ENCODE peak calls at places on chromosome 12, in ten cellular contexts. One of them, this sample, is unnamed.

GRCh38 chr12:121240484-121241202 is 30.7 kb downstream of the P2RX4 start:
- DNase-seq in mammary epithelial cell: no peak
- DNase-seq in AG04450: no peak
- DNase-seq in IMR-90: no peak
- DNase-seq in OCI-LY7: no peak
- DNase-seq in astrocyte of the spinal cord: peak; percentile 13
- DNase-seq in psoas muscle: peak; percentile 84
- DNase-seq in foreskin fibroblast: peak; percentile 21
- DNase-seq in lower leg skin: peak; percentile 43
- DNase-seq in AG09309: no peak
- DNase-seq in this sample: no peak

GRCh38 chr12:10722905-10723866 is at the start of gene YBX3:
- DNase-seq in mammary epithelial cell: peak; percentile 78
- DNase-seq in AG04450: peak; percentile 41
- DNase-seq in IMR-90: peak; percentile 75
- DNase-seq in OCI-LY7: peak; percentile 77
- DNase-seq in astrocyte of the spinal cord: peak; percentile 87
- DNase-seq in psoas muscle: peak; percentile 95
- DNase-seq in foreskin fibroblast: peak; percentile 79
- DNase-seq in lower leg skin: peak; percentile 89
- DNase-seq in AG09309: peak; percentile 37
- DNase-seq in this sample: peak; percentile 29

GRCh38 chr12:55142896-55143870 is 17.0 kb downstream of the OR9K2 start:
- DNase-seq in mammary epithelial cell: peak; percentile 44
- DNase-seq in AG04450: no peak
- DNase-seq in IMR-90: peak; percentile 38
- DNase-seq in OCI-LY7: peak; percentile 76
- DNase-seq in astrocyte of the spinal cord: peak; percentile 22
- DNase-seq in psoas muscle: no peak
- DNase-seq in foreskin fibroblast: peak; percentile 12
- DNase-seq in lower leg skin: no peak
- DNase-seq in AG09309: peak; percentile 0
- DNase-seq in this sample: peak; percentile 19

GRCh38 chr12:31558521-31558920 is 32.4 kb downstream of the DENND5B start:
- DNase-seq in mammary epithelial cell: peak; percentile 20
- DNase-seq in AG04450: peak; percentile 26
- DNase-seq in IMR-90: peak; percentile 78
- DNase-seq in OCI-LY7: no peak
- DNase-seq in astrocyte of the spinal cord: peak; percentile 29
- DNase-seq in psoas muscle: no peak
- DNase-seq in foreskin fibroblast: peak; percentile 40
- DNase-seq in lower leg skin: no peak
- DNase-seq in AG09309: no peak
- DNase-seq in this sample: no peak

GRCh38 chr12:124496584-124496983 is 70.8 kb downstream of the NCOR2 start:
- DNase-seq in mammary epithelial cell: no peak
- DNase-seq in AG04450: no peak
- DNase-seq in IMR-90: peak; percentile 28
- DNase-seq in OCI-LY7: peak; percentile 53
- DNase-seq in astrocyte of the spinal cord: no peak
- DNase-seq in psoas muscle: peak; percentile 54
- DNase-seq in foreskin fibroblast: no peak
- DNase-seq in lower leg skin: no peak
- DNase-seq in AG09309: no peak
- DNase-seq in this sample: no peak

GRCh38 chr12:52285172-52285745 is 6.1 kb downstream of the KRT81 start:
- DNase-seq in mammary epithelial cell: peak; percentile 82
- DNase-seq in AG04450: no peak
- DNase-seq in IMR-90: peak; percentile 19
- DNase-seq in OCI-LY7: no peak
- DNase-seq in astrocyte of the spinal cord: peak; percentile 20
- DNase-seq in psoas muscle: no peak
- DNase-seq in foreskin fibroblast: peak; percentile 46
- DNase-seq in lower leg skin: no peak
- DNase-seq in AG09309: peak; percentile 60
- DNase-seq in this sample: no peak

GRCh38 chr12:94597268-94597667 is 53.1 kb downstream of the TMCC3 start:
- DNase-seq in mammary epithelial cell: no peak
- DNase-seq in AG04450: no peak
- DNase-seq in IMR-90: no peak
- DNase-seq in OCI-LY7: no peak
- DNase-seq in astrocyte of the spinal cord: no peak
- DNase-seq in psoas muscle: no peak
- DNase-seq in foreskin fibroblast: no peak
- DNase-seq in lower leg skin: no peak
- DNase-seq in AG09309: no peak
- DNase-seq in this sample: no peak

GRCh38 chr12:55797068-55797467 is 20.5 kb downstream of the SARNP start:
- DNase-seq in mammary epithelial cell: peak; percentile 13
- DNase-seq in AG04450: no peak
- DNase-seq in IMR-90: peak; percentile 56
- DNase-seq in OCI-LY7: peak; percentile 57
- DNase-seq in astrocyte of the spinal cord: peak; percentile 55
- DNase-seq in psoas muscle: no peak
- DNase-seq in foreskin fibroblast: peak; percentile 35
- DNase-seq in lower leg skin: no peak
- DNase-seq in AG09309: no peak
- DNase-seq in this sample: no peak

GRCh38 chr12:2291182-2291832 is 238.5 kb downstream of the CACNA1C start:
- DNase-seq in mammary epithelial cell: peak; percentile 16
- DNase-seq in AG04450: no peak
- DNase-seq in IMR-90: no peak
- DNase-seq in OCI-LY7: peak; percentile 78
- DNase-seq in astrocyte of the spinal cord: peak; percentile 53
- DNase-seq in psoas muscle: no peak
- DNase-seq in foreskin fibroblast: no peak
- DNase-seq in lower leg skin: no peak
- DNase-seq in AG09309: no peak
- DNase-seq in this sample: no peak

GRCh38 chr12:6378709-6379427 is 3.5 kb upstream of the SCNN1A start:
- DNase-seq in mammary epithelial cell: no peak
- DNase-seq in AG04450: no peak
- DNase-seq in IMR-90: no peak
- DNase-seq in OCI-LY7: no peak
- DNase-seq in astrocyte of the spinal cord: no peak
- DNase-seq in psoas muscle: no peak
- DNase-seq in foreskin fibroblast: no peak
- DNase-seq in lower leg skin: no peak
- DNase-seq in AG09309: no peak
- DNase-seq in this sample: no peak

GRCh38 chr12:6067152-6067916 is 57.1 kb downstream of the VWF start:
- DNase-seq in mammary epithelial cell: no peak
- DNase-seq in AG04450: no peak
- DNase-seq in IMR-90: peak; percentile 28
- DNase-seq in OCI-LY7: no peak
- DNase-seq in astrocyte of the spinal cord: no peak
- DNase-seq in psoas muscle: no peak
- DNase-seq in foreskin fibroblast: no peak
- DNase-seq in lower leg skin: no peak
- DNase-seq in AG09309: no peak
- DNase-seq in this sample: no peak

GRCh38 chr12:64042901-64043300 is 179.2 kb downstream of the KICS2 start:
- DNase-seq in mammary epithelial cell: no peak
- DNase-seq in AG04450: peak; percentile 34
- DNase-seq in IMR-90: peak; percentile 68
- DNase-seq in OCI-LY7: no peak
- DNase-seq in astrocyte of the spinal cord: peak; percentile 55
- DNase-seq in psoas muscle: no peak
- DNase-seq in foreskin fibroblast: peak; percentile 29
- DNase-seq in lower leg skin: no peak
- DNase-seq in AG09309: peak; percentile 72
- DNase-seq in this sample: no peak

GRCh38 chr12:54561164-54561563 is 11.8 kb downstream of the PDE1B start:
- DNase-seq in mammary epithelial cell: no peak
- DNase-seq in AG04450: no peak
- DNase-seq in IMR-90: no peak
- DNase-seq in OCI-LY7: no peak
- DNase-seq in astrocyte of the spinal cord: no peak
- DNase-seq in psoas muscle: no peak
- DNase-seq in foreskin fibroblast: no peak
- DNase-seq in lower leg skin: peak; percentile 29
- DNase-seq in AG09309: no peak
- DNase-seq in this sample: no peak

GRCh38 chr12:14928946-14929345 is 9.4 kb downstream of the ERP27 start:
- DNase-seq in mammary epithelial cell: peak; percentile 67
- DNase-seq in AG04450: no peak
- DNase-seq in IMR-90: no peak
- DNase-seq in OCI-LY7: no peak
- DNase-seq in astrocyte of the spinal cord: no peak
- DNase-seq in psoas muscle: no peak
- DNase-seq in foreskin fibroblast: no peak
- DNase-seq in lower leg skin: no peak
- DNase-seq in AG09309: no peak
- DNase-seq in this sample: no peak

GRCh38 chr12:63308701-63309100 is 157.7 kb upstream of the AVPR1A start:
- DNase-seq in mammary epithelial cell: no peak
- DNase-seq in AG04450: no peak
- DNase-seq in IMR-90: no peak
- DNase-seq in OCI-LY7: no peak
- DNase-seq in astrocyte of the spinal cord: peak; percentile 39
- DNase-seq in psoas muscle: no peak
- DNase-seq in foreskin fibroblast: no peak
- DNase-seq in lower leg skin: no peak
- DNase-seq in AG09309: no peak
- DNase-seq in this sample: no peak

GRCh38 chr12:87667378-87667777 is 361.8 kb downstream of the C12orf50 start:
- DNase-seq in mammary epithelial cell: peak; percentile 31
- DNase-seq in AG04450: no peak
- DNase-seq in IMR-90: peak; percentile 35
- DNase-seq in OCI-LY7: peak; percentile 1
- DNase-seq in astrocyte of the spinal cord: peak; percentile 51
- DNase-seq in psoas muscle: no peak
- DNase-seq in foreskin fibroblast: no peak
- DNase-seq in lower leg skin: no peak
- DNase-seq in AG09309: no peak
- DNase-seq in this sample: no peak
- TF ChIP-seq CTCF in mammary epithelial cell: peak; percentile 66
- TF ChIP-seq CTCF in AG04450: peak; percentile 20
- TF ChIP-seq CTCF in IMR-90: peak; percentile 39
- TF ChIP-seq CTCF in OCI-LY7: peak; percentile 24
- TF ChIP-seq CTCF in astrocyte of the spinal cord: peak; percentile 31
- TF ChIP-seq CTCF in psoas muscle: no peak
- TF ChIP-seq CTCF in foreskin fibroblast: no peak
- TF ChIP-seq CTCF in lower leg skin: no peak
- TF ChIP-seq CTCF in AG09309: no peak
- TF ChIP-seq CTCF in this sample: no peak

GRCh38 chr12:119061208-119061796 is 80.0 kb downstream of the SRRM4 start:
- DNase-seq in mammary epithelial cell: peak; percentile 12
- DNase-seq in AG04450: no peak
- DNase-seq in IMR-90: peak; percentile 7
- DNase-seq in OCI-LY7: peak; percentile 53
- DNase-seq in astrocyte of the spinal cord: peak; percentile 20
- DNase-seq in psoas muscle: peak; percentile 51
- DNase-seq in foreskin fibroblast: peak; percentile 4
- DNase-seq in lower leg skin: peak; percentile 14
- DNase-seq in AG09309: no peak
- DNase-seq in this sample: peak; percentile 14
- H3K4me3 ChIP-seq in mammary epithelial cell: no peak overlapping the region
- H3K4me3 ChIP-seq in AG04450: no peak overlapping the region
- H3K4me3 ChIP-seq in IMR-90: no peak overlapping the region
- H3K4me3 ChIP-seq in OCI-LY7: no peak overlapping the region
- H3K4me3 ChIP-seq in astrocyte of the spinal cord: no peak overlapping the region
- H3K4me3 ChIP-seq in psoas muscle: no peak overlapping the region
- H3K4me3 ChIP-seq in foreskin fibroblast: no peak overlapping the region
- H3K4me3 ChIP-seq in lower leg skin: no peak overlapping the region
- H3K4me3 ChIP-seq in AG09309: no peak overlapping the region
- H3K4me3 ChIP-seq in this sample: no peak overlapping the region

GRCh38 chr12:51217133-51217967 is 512 bp downstream of the POU6F1 start:
- DNase-seq in mammary epithelial cell: no peak
- DNase-seq in AG04450: no peak
- DNase-seq in IMR-90: no peak
- DNase-seq in OCI-LY7: peak; percentile 58
- DNase-seq in astrocyte of the spinal cord: no peak
- DNase-seq in psoas muscle: peak; percentile 86
- DNase-seq in foreskin fibroblast: peak; percentile 9
- DNase-seq in lower leg skin: peak; percentile 34
- DNase-seq in AG09309: no peak
- DNase-seq in this sample: no peak
- TF ChIP-seq CTCF in mammary epithelial cell: no peak
- TF ChIP-seq CTCF in AG04450: peak; percentile 26
- TF ChIP-seq CTCF in IMR-90: peak; percentile 18
- TF ChIP-seq CTCF in OCI-LY7: peak; percentile 64
- TF ChIP-seq CTCF in astrocyte of the spinal cord: peak; percentile 22
- TF ChIP-seq CTCF in psoas muscle: peak; percentile 14
- TF ChIP-seq CTCF in foreskin fibroblast: no peak
- TF ChIP-seq CTCF in lower leg skin: no peak
- TF ChIP-seq CTCF in AG09309: peak; percentile 19
- TF ChIP-seq CTCF in this sample: no peak

DNA sequence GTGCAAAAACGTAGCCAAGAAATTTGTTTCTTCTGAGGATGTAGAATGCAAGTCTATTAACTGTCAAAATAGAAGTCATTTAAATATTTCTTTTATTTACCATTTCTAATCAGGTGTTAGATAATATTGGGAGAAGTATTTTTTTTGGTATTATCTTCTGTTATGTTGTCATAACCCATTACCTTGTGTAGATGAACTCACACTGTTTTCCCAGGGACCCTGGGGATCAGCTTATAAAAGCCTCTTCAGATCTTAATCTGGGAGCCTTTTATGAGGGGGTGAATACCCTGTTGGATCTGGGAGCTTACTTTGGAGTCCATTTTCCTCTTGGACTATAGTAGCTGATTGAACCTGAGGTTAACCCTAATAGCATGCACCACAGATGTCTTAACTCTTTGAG is 176.3 kb upstream of the ATP2B1 start:
- DNase-seq in mammary epithelial cell: no peak
- DNase-seq in AG04450: no peak
- DNase-seq in IMR-90: no peak
- DNase-seq in OCI-LY7: no peak
- DNase-seq in astrocyte of the spinal cord: no peak
- DNase-seq in psoas muscle: no peak
- DNase-seq in foreskin fibroblast: no peak
- DNase-seq in lower leg skin: no peak
- DNase-seq in AG09309: no peak
- DNase-seq in this sample: no peak
- H3K4me3 ChIP-seq in mammary epithelial cell: no peak overlapping the region
- H3K4me3 ChIP-seq in AG04450: no peak overlapping the region
- H3K4me3 ChIP-seq in IMR-90: no peak overlapping the region
- H3K4me3 ChIP-seq in OCI-LY7: no peak overlapping the region
- H3K4me3 ChIP-seq in astrocyte of the spinal cord: no peak overlapping the region
- H3K4me3 ChIP-seq in psoas muscle: no peak overlapping the region
- H3K4me3 ChIP-seq in foreskin fibroblast: no peak overlapping the region
- H3K4me3 ChIP-seq in lower leg skin: no peak overlapping the region
- H3K4me3 ChIP-seq in AG09309: no peak overlapping the region
- H3K4me3 ChIP-seq in this sample: no peak overlapping the region

DNA sequence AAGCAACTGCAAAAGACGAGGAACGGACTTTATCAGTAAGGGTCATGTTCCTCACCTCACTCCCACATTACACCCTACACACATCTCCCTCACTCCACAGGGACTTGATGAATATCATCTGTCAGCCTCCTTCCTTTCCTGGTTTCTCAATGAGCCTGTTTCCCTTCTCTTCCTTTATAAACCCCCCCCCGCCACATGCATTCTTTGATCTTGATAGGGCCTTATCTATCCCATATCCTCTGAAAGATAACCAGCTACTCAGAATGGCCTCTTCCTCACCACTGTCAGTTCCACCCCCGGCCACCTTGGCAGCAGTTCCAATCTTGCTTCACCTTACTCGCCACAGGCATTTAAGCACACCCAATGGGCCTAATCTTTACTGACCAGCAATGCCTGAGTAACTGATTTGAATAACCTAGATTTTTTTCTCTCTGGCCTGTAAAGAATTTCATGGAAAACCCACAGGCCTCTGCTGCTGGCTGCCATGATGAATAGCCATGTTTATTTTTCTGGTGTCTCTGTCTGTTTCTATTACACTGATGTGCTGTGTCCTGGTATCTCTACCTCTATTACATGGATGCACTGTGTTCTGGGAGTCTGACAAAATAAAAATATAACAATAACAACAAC is 138.7 kb downstream of the PHLDA1 start:
- DNase-seq in mammary epithelial cell: no peak
- DNase-seq in AG04450: no peak
- DNase-seq in IMR-90: peak; percentile 85
- DNase-seq in OCI-LY7: no peak
- DNase-seq in astrocyte of the spinal cord: no peak
- DNase-seq in psoas muscle: no peak
- DNase-seq in foreskin fibroblast: peak; percentile 51
- DNase-seq in lower leg skin: no peak
- DNase-seq in AG09309: peak; percentile 25
- DNase-seq in this sample: no peak
- TF ChIP-seq CTCF in mammary epithelial cell: no peak
- TF ChIP-seq CTCF in AG04450: no peak
- TF ChIP-seq CTCF in IMR-90: no peak
- TF ChIP-seq CTCF in OCI-LY7: no peak
- TF ChIP-seq CTCF in astrocyte of the spinal cord: no peak
- TF ChIP-seq CTCF in psoas muscle: no peak
- TF ChIP-seq CTCF in foreskin fibroblast: no peak
- TF ChIP-seq CTCF in lower leg skin: no peak
- TF ChIP-seq CTCF in AG09309: no peak
- TF ChIP-seq CTCF in this sample: no peak